ENCODE peak calls at places on chromosomes 16 and 17, in five cellular contexts. F is ovary, S is K562, O is sigmoid colon, K is IMR-90. L is an unnamed sample.

GRCh38 chr16:67987460-67988160 is 7.3 kb upstream of the DPEP3 start:
- DNase-seq in F (no peak), S (no peak), O (no peak), K (no peak), L (no peak)

GRCh38 chr17:28544402-28545140 is 7.9 kb downstream of the UNC119 start:
- DNase-seq in F (no peak), S (no peak), O (no peak), K (no peak), L (no peak)

GRCh38 chr17:8056232-8056975 is 17.5 kb downstream of the ALOX15B start:
- DNase-seq in F (no peak), S (no peak), O (peak), K (peak), L (no peak)

GRCh38 chr16:641326-642188 is at the start of gene MCRIP2:
- DNase-seq in F (peak), S (peak), O (peak), K (peak), L (peak)

GRCh38 chr17:5011928-5012327 is 14.2 kb downstream of the KIF1C start:
- DNase-seq in F (no peak), S (no peak), O (no peak), K (peak), L (peak)

GRCh38 chr16:56347166-56347565 is 78.2 kb downstream of the AMFR start:
- DNase-seq in F (no peak), S (no peak), O (no peak), K (no peak), L (no peak)

GRCh38 chr16:35193956-35194355 is 1734.5 kb downstream of the TP53TG3F start:
- DNase-seq in F (no peak), S (no peak), O (no peak), K (no peak), L (no peak)

GRCh38 chr17:50127661-50128361 is 2.1 kb downstream of the SAMD14 start:
- DNase-seq in F (no peak), S (no peak), O (no peak), K (peak), L (no peak)

GRCh38 chr17:5631958-5632357 is 47.6 kb upstream of the NLRP1 start:
- DNase-seq in F (no peak), S (no peak), O (no peak), K (no peak), L (no peak)

GRCh38 chr16:86134802-86135461 is 236.0 kb downstream of the IRF8 start:
- DNase-seq in F (no peak), S (no peak), O (no peak), K (peak), L (no peak)

GRCh38 chr17:3592216-3592860 is 16.9 kb downstream of the TRPV1 start:
- DNase-seq in F (no peak), S (no peak), O (no peak), K (no peak), L (no peak)

GRCh38 chr16:27221576-27222498 is 18.5 kb downstream of the KDM8 start:
- DNase-seq in F (no peak), S (no peak), O (no peak), K (peak), L (no peak)

GRCh38 chr16:80938035-80938927 is 68.4 kb downstream of the CMC2 start:
- DNase-seq in F (peak), S (no peak), O (peak), K (peak), L (peak)

GRCh38 chr16:539901-540530 is 12.5 kb downstream of the CAPN15 start:
- DNase-seq in F (no peak), S (no peak), O (no peak), K (peak), L (no peak)

GRCh38 chr17:77604301-77605031 is 354.0 kb upstream of the TNRC6C start:
- DNase-seq in F (no peak), S (no peak), O (peak), K (no peak), L (no peak)

GRCh38 chr16:59067207-59067606 is 333.1 kb upstream of the GOT2 start:
- DNase-seq in F (no peak), S (no peak), O (no peak), K (peak), L (no peak)

GRCh38 chr17:44109312-44109630 is 14.2 kb downstream of the HDAC5 start:
- DNase-seq in F (no peak), S (no peak), O (no peak), K (no peak), L (no peak)

GRCh38 chr17:7951143-7951792 is 19.3 kb downstream of the CNTROB start:
- DNase-seq in F (no peak), S (no peak), O (no peak), K (no peak), L (no peak)

GRCh38 chr16:74592847-74593246 is 14.1 kb downstream of the GLG1 start:
- DNase-seq in F (no peak), S (no peak), O (no peak), K (no peak), L (no peak)

DNA sequence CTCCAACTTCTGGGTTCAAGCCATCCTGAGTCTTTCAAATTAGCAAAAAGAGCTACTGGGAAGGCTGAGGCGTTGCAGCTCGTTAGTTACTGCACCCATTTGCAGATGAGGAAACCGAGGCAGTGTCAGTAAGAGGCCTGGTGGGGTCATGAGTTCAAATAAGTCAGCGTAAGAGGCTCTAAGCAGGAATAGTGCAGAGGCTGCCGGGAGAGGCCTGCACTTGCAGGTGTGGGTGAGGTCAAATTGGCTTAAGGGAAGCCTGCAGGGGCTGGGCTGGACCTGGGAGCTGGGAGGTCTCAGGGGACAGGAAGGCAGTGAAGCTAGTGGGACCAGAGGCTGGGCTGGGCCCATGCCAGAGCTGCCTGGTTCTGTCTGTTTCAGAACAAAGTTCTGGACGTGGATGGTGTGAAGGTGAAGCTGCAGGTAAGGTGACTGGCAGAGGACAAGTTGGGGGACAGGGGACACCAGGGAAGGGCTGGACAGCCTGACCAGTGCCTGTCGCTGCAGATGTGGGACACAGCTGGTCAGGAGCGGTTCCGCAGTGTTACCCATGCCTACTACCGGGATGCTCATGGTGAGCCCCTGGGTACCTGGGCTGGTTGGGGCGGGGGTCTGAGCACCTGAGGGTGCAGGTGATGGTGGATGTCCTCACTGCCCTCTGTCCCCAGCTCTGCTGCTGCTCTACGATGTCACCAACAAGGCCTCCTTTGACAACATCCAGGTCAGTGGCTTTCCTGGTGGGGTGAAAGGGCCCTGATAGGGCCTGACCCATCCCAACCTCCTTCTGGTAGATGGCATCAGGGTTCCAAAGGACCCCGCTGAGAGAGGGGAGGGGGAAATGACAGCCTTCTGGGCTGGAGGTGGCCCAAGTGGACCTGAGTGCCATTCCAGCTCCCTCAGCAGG is 3.0 kb downstream of the RAB26 start:
- DNase-seq in F (no peak), S (peak), O (no peak), K (no peak), L (no peak)
- TF ChIP-seq POLR2A in F (no peak), S (peak), O (no peak), K (no peak), L (peak)

GRCh38 chr17:55421179-55421934 is at the start of gene MMD:
- DNase-seq in F (peak), S (peak), O (peak), K (no peak), L (peak)
- TF ChIP-seq POLR2A in F (peak), S (peak), O (peak), K (no peak), L (no peak)

GRCh38 chr16:11105038-11105903 is 150.7 kb downstream of the SOCS1 start:
- DNase-seq in F (no peak), S (peak), O (peak), K (peak), L (no peak)
- TF ChIP-seq POLR2A in F (peak), S (no peak), O (no peak), K (no peak), L (no peak)

GRCh38 chr17:42659079-42659931 is at the start of gene TUBG2:
- DNase-seq in F (peak), S (no peak), O (peak), K (peak), L (peak)
- TF ChIP-seq POLR2A in F (peak), S (no peak), O (peak), K (no peak), L (peak)

DNA sequence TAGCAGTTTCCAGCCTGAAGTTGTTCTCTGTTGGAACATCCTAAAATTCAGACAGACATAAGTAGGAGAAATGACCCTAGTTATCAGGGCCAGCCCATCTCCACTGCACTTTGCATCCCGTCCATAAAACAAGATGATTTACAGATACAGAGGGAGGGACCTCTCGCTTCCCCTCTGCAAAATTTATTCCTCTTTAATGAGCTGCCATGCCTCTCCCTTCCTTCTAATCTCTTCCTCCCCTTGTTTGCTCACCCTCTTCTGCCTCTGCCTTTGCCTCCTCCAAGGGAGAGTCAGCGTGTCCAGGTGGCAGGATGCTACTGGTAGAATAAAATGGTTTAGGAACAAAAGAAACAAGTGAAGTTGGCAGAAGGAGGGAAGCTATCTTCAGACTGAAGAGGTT is 351.3 kb downstream of the SOX9 start:
- DNase-seq in F (no peak), S (no peak), O (no peak), K (no peak), L (no peak)
- TF ChIP-seq POLR2A in F (no peak), S (no peak), O (no peak), K (no peak), L (no peak)

GRCh38 chr17:40113110-40113960 is 8.4 kb upstream of the MSL1 start:
- DNase-seq in F (peak), S (peak), O (peak), K (peak), L (peak)
- TF ChIP-seq POLR2A in F (no peak), S (peak), O (peak), K (no peak), L (peak)

DNA sequence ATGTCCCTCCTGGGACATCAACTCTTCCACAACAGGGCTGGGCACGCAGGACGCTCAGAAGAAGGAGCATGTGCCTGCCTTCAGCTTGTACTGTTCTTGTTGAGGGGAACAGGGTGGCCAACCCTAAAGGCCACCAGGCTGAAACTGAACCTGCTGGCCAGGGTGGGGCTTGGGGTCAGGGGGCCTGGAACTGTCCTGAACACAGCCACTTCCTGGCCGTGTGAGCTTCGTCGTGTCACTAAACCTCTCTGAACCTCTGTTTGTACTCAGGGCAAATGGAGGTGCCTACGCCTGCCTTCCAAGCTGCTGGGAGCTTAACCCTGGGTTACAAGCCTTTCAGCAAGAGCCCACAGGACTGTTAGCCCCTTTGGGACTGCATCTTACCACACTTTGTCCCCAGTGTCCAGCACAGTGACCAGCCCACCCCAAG is 6.7 kb downstream of the ARHGAP27 start:
- DNase-seq in F (no peak), S (no peak), O (no peak), K (no peak), L (no peak)
- TF ChIP-seq POLR2A in F (no peak), S (no peak), O (no peak), K (no peak), L (no peak)

DNA sequence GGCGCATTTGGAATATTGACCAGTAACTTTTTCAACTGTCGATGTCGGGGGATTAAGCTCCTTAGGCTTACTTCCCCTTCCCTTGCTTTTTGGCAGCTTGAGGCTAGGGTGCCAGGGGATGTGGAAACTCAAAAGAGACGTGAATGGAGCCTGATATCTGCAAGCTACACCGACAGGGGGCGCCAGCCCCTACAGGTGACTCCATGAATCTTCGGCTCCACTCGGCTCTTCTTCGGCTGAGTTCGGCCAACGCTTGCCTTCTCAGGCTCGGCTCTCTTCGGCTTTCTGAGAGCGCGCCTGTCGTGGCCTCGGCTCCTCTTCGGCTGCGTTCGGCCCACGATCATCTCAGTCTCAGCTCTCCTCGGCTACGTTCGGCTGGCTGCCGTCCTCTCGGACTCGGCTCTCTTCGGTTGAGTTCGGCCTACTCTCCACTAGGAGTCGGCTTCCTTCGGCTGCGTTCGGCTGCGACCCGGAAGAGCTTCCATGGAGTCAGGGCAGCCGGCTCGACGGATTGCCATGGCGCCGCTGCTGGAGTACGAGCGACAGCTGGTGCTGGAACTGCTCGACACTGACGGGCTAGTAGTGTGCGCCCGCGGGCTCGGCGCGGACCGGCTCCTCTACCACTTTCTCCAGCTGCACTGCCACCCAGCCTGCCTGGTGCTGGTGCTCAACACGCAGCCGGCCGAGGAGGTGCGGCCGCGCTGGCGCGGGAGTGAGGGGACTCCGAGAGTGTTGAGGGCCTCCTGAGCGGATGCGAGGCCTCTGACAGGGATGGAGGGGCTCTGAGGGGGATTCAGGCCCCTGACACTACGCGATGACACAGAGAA is at the start of gene ERCC4:
- DNase-seq in F (peak), S (peak), O (peak), K (peak), L (peak)
- TF ChIP-seq POLR2A in F (peak), S (peak), O (no peak), K (peak), L (peak)

DNA sequence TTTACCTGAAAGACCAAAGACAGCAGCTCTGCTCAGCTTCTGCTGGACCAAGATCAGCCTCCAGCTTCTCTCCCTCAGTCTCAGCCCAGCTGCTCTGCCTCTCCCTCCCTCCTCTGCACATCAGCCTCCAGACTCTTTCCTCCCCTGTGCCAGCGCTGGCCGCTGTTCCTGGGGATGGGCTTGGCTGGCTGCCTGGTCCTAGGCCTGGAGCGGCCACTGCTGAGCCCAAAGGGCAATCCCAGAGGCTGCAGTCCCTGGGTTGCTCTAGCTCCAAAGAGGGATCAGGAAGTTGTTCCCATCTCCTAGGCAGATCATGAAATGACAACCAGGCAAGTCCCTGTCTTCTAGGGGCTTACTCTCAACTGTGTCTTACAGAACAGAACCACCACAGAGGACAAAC is 31.3 kb downstream of the DCUN1D3 start:
- DNase-seq in F (peak), S (no peak), O (peak), K (peak), L (peak)
- TF ChIP-seq POLR2A in F (no peak), S (no peak), O (no peak), K (no peak), L (no peak)

DNA sequence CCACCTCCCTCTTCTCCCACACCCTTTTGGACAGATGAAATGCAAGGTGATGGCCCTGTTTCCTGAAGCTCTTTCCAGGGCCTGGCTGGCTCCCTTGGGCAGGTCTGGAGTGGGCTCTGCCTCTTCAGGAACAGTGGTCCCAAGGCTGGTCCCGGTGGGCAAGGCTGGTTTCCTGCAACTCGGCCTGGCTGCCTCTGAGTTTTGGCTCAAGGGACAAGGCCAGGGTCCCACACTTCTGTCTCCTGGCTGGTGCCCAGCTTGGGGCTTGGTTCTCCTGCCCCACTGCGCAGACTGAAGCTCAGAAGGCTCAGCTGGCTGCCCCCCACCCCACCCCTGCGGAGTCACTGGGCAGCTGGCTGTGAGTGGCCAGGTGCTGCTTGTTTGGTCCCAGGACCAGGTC is 3.8 kb upstream of the ACTG1 start:
- DNase-seq in F (no peak), S (no peak), O (no peak), K (no peak), L (no peak)
- TF ChIP-seq POLR2A in F (no peak), S (no peak), O (no peak), K (no peak), L (peak)